ENCODE peak calls at places on chromosomes 2 and 18, in nine cellular contexts. O is aorta, B is RWPE1, H is keratinocyte, V is heart left ventricle, D is GM12878, Y is GM23338, Z is neuronal stem cell, C is thyroid gland. U is an unnamed sample.

GRCh38 chr2:108917078-108917440 is 72.0 kb downstream of the EDAR start:
- DNase-seq in Y (no peak), V (no peak), C (no peak), D (no peak), Z (no peak), B (no peak), H (no peak), O (no peak), U (no peak)

GRCh38 chr18:50097702-50098101 is 97.2 kb downstream of the MYO5B start:
- DNase-seq in Y (no peak), C (no peak), Z (no peak), O (no peak), D (no peak), H (no peak), V (no peak), B (peak), U (no peak)

GRCh38 chr2:66428986-66429612 is 5.8 kb upstream of the MEIS1 start:
- DNase-seq in C (no peak), Y (peak), H (no peak), Z (no peak), D (no peak), B (peak), O (no peak), V (no peak), U (peak)

GRCh38 chr2:240895656-240896388 is at the start of gene MAB21L4:
- DNase-seq in V (no peak), B (peak), D (no peak), Y (no peak), C (no peak), O (no peak), H (no peak), Z (no peak), U (no peak)

GRCh38 chr2:157473585-157473984 is 29.7 kb upstream of the CYTIP start:
- DNase-seq in O (no peak), Y (no peak), D (no peak), Z (no peak), B (no peak), V (no peak), H (no peak), C (no peak), U (no peak)

GRCh38 chr2:152126664-152127063 is 27.8 kb upstream of the CACNB4 start:
- DNase-seq in D (no peak), V (no peak), H (no peak), Z (no peak), B (no peak), O (no peak), C (no peak), Y (peak), U (no peak)

GRCh38 chr2:161078211-161078539 is 82.1 kb upstream of the TANK start:
- DNase-seq in B (peak), V (no peak), D (no peak), H (peak), C (no peak), O (no peak), Z (no peak), Y (no peak), U (no peak)

GRCh38 chr2:68809324-68810240 is 61.6 kb downstream of the BMP10 start:
- DNase-seq in H (peak), Y (no peak), D (no peak), V (no peak), Z (no peak), B (no peak), C (no peak), O (no peak), U (no peak)

GRCh38 chr2:177543007-177543760 is 150.6 kb downstream of the AGPS start:
- DNase-seq in Z (no peak), Y (no peak), C (no peak), D (no peak), H (no peak), B (no peak), O (no peak), V (no peak), U (peak)

GRCh38 chr2:7866104-7866503 is 815.8 kb upstream of the ID2 start:
- DNase-seq in Y (no peak), D (no peak), H (no peak), C (no peak), O (no peak), Z (no peak), B (no peak), V (no peak), U (no peak)

GRCh38 chr2:233061591-233062446 is 1.7 kb downstream of the INPP5D start:
- DNase-seq in D (no peak), B (no peak), O (peak), Z (no peak), V (peak), Y (peak), H (no peak), C (peak), U (no peak)

GRCh38 chr18:33577688-33578370 is at the start of gene ASXL3:
- DNase-seq in V (peak), H (no peak), B (no peak), Z (peak), C (peak), Y (peak), D (no peak), O (peak), U (no peak)

GRCh38 chr18:31901063-31901462 is 41.9 kb downstream of the TRAPPC8 start:
- DNase-seq in Z (no peak), D (no peak), C (no peak), Y (no peak), V (no peak), H (no peak), B (no peak), O (no peak), U (no peak)

GRCh38 chr18:26556573-26556972 is 8.2 kb upstream of the KCTD1 start:
- DNase-seq in B (no peak), O (no peak), V (no peak), C (no peak), H (no peak), Z (no peak), D (peak), Y (no peak), U (no peak)

GRCh38 chr2:236685979-236686520 is 116.4 kb downstream of the ACKR3 start:
- DNase-seq in D (no peak), H (no peak), O (peak), V (no peak), Z (no peak), C (no peak), B (no peak), Y (no peak), U (no peak)

GRCh38 chr2:234032301-234032856 is 18.1 kb upstream of the SPP2 start:
- DNase-seq in D (no peak), V (no peak), Y (no peak), H (no peak), Z (no peak), O (no peak), B (peak), C (no peak), U (peak)

GRCh38 chr2:145690183-145690582 is 1170.3 kb upstream of the ZEB2 start:
- DNase-seq in Y (no peak), V (no peak), Z (no peak), D (no peak), B (no peak), O (no peak), H (no peak), C (no peak), U (no peak)

GRCh38 chr2:150110548-150110947 is 376.9 kb downstream of the RND3 start:
- DNase-seq in C (no peak), Y (no peak), H (no peak), D (no peak), Z (no peak), V (no peak), B (no peak), O (no peak), U (no peak)

GRCh38 chr18:34223164-34223892 is 1.4 kb downstream of the NOL4 start:
- DNase-seq in D (no peak), B (no peak), Y (peak), C (peak), Z (no peak), H (no peak), V (no peak), O (peak), U (no peak)

GRCh38 chr2:63049291-63050185 is 1.1 kb upstream of the OTX1 start:
- DNase-seq in D (no peak), Y (peak), B (no peak), V (no peak), O (no peak), C (no peak), H (no peak), Z (peak), U (no peak)

GRCh38 chr18:57029761-57030160 is 117.1 kb upstream of the BOD1L2 start:
- DNase-seq in Y (peak), D (no peak), H (no peak), B (no peak), Z (no peak), V (no peak), C (no peak), O (no peak), U (no peak)

GRCh38 chr2:38260469-38260868 is 116.6 kb downstream of the ATL2 start:
- DNase-seq in C (no peak), Z (no peak), O (no peak), B (no peak), Y (no peak), V (peak), H (no peak), D (peak), U (peak)

DNA sequence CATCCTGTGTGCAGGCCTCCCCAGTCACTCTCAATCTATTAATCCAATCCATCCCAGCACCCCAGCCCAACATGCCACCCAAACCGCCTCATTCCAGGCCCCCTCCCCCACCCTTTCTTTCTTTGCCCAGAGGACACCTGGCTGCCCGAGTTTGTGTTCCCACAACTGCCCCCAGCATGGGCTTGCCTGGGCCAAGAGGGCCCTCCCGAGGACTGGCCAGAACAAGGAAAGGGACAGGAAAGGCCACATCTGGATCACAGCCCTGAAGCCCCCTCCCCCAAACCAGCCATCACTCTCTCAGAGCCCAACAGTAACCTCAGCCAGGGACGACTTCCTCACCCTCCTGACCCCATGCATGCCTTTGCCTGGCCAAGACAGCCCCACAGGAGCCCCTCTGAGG is 1.2 kb downstream of the TNS1 start:
- DNase-seq in O (no peak), D (no peak), H (no peak), Z (no peak), V (peak), C (no peak), B (no peak), Y (no peak), U (no peak)
- H3K27ac ChIP-seq in O (no peak), D (no peak), H (no peak), Z (no peak), V (peak), C (peak), B (peak), Y (no peak), U (no peak)

GRCh38 chr2:57880967-57881366 is 165.6 kb upstream of the VRK2 start:
- DNase-seq in O (no peak), C (peak), H (no peak), V (no peak), D (no peak), B (no peak), Y (no peak), Z (no peak), U (no peak)
- H3K27ac ChIP-seq in O (no peak), C (no peak), H (no peak), V (no peak), D (no peak), B (no peak), Y (no peak), Z (no peak), U (no peak)

DNA sequence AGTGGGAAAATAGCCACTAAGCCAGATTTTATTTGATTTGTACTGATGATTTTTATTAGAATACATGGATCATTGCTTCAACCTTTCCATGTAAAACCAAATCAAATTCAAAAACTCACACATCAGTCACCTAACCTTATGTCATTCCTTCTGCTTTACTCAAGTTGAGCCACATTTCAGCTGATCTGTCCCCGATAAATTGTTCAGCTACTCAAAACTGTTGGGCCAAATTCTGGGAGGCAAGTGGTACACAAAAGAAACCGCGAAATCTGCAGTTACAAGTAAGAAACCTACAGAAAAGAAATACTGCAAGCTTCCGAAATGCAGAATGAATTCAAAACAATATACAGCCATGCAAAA is 109.7 kb downstream of the TCF4 start:
- DNase-seq in D (no peak), C (no peak), V (no peak), O (no peak), Z (no peak), B (no peak), Y (no peak), H (no peak), U (no peak)
- H3K27ac ChIP-seq in D (no peak), C (peak), V (peak), O (no peak), Z (no peak), B (no peak), Y (peak), H (no peak), U (peak)

GRCh38 chr18:77115461-77115907 is 17.1 kb downstream of the MBP start:
- DNase-seq in H (no peak), O (no peak), V (no peak), C (no peak), Y (no peak), D (no peak), B (no peak), Z (no peak), U (no peak)
- H3K27ac ChIP-seq in H (peak), O (no peak), V (peak), C (peak), Y (no peak), D (peak), B (peak), Z (no peak), U (no peak)

GRCh38 chr2:143480586-143481230 is 351.5 kb downstream of the ARHGAP15 start:
- DNase-seq in H (no peak), O (no peak), Z (no peak), D (no peak), C (no peak), B (no peak), V (no peak), Y (no peak), U (no peak)
- H3K27ac ChIP-seq in H (no peak), O (peak), Z (no peak), D (no peak), C (no peak), B (no peak), V (peak), Y (no peak), U (no peak)

DNA sequence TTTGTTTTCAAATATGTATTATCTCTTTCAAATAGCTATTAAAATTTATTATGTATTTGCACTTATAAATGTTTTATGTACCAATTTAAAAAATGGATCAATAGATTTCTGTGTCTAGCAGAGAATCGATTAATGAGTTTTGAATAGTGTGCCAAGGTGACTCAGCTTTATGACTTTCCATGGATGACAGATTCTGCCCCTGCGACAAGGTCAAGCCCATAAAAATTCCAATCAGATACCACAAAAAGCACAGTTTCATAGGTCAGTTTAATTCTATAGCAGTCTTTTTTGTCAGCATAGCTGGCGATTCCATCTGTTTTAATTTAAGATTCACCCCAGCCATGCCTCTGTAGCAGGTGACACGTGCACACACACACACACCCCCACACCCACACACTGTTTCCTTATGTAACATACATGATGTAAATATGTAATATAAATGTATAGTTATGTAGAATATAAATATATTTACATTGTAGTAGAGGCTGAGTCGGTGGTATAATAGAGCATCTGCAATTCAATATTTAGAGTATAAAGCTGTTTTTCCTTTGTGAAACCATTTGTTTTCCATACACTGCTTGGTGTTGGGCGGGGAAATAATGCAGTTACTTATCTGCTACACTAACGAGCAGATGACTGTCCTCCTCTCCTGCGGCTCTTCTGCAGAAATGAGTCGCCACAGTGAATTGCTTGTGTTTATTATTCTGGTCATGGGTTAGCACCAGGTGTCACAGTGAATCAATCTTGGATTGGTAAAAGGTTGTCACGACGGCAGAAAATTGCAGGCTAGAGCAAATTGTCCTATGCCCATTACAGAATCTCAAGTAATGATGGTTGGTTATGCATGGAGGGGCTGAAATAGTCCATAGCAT is 29.1 kb downstream of the RAB31 start:
- DNase-seq in B (no peak), C (no peak), Z (no peak), V (no peak), H (no peak), O (no peak), Y (no peak), D (no peak), U (no peak)
- H3K27ac ChIP-seq in B (no peak), C (no peak), Z (no peak), V (no peak), H (peak), O (no peak), Y (no peak), D (no peak), U (no peak)

GRCh38 chr2:217288472-217289063 is 428.7 kb upstream of the TNP1 start:
- DNase-seq in B (no peak), D (no peak), Y (no peak), C (no peak), O (no peak), H (no peak), Z (no peak), V (no peak), U (no peak)

GRCh38 chr2:217291259-217291658 is 431.4 kb upstream of the TNP1 start:
- DNase-seq in H (no peak), V (no peak), B (no peak), Z (no peak), Y (no peak), C (no peak), O (no peak), D (no peak), U (no peak)

GRCh38 chr2:217289909-217290283 is 430.0 kb upstream of the TNP1 start:
- DNase-seq in H (no peak), C (no peak), Z (peak), O (no peak), D (no peak), Y (peak), B (peak), V (no peak), U (no peak)

GRCh38 chr2:217290467-217290866 is 430.6 kb upstream of the TNP1 start:
- DNase-seq in V (no peak), Y (no peak), H (no peak), O (no peak), D (no peak), C (no peak), B (no peak), Z (no peak), U (no peak)

GRCh38 chr2:217289153-217289908 is 429.5 kb upstream of the TNP1 start:
- DNase-seq in V (no peak), O (no peak), B (no peak), Y (peak), D (no peak), H (no peak), C (no peak), Z (peak), U (no peak)
- H3K27ac ChIP-seq in V (no peak), O (no peak), B (no peak), Y (peak), D (no peak), H (no peak), C (no peak), Z (peak), U (no peak)

DNA sequence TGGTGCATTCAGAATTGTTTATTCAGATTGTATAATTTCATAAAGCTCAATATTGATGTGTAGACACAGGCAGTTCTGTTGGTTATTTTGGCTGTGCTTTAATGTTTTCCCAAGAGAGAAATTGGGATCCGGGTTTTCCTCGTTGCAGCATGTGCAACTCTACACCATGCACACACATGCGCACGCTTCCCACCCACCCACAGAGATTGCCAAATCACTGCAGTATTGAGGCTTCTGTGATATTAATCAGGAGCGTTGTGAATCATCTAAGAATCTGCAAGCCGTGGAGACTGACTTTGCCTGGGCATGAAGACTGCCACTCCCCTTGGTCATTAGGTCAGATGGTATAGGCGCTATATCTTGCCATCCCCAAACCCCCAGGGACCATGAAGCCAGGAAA is 571.5 kb downstream of the SLC4A3 start:
- DNase-seq in H (peak), Z (no peak), Y (no peak), O (no peak), C (no peak), B (peak), D (no peak), V (no peak), U (no peak)
- H3K27ac ChIP-seq in H (peak), Z (no peak), Y (no peak), O (no peak), C (no peak), B (peak), D (no peak), V (no peak), U (no peak)

U was measured in SJSA1.